ENCODE peak calls at places on chromosomes 11 and 22, in five cellular contexts. E is IMR-90, K is PC-9, T is BJ, I is upper lobe of right lung. O is an unnamed sample.

GRCh38 chr11:99370557-99371200 is 349.9 kb downstream of the CNTN5 start:
- DNase-seq in E (peak), K (no peak), T (no peak), I (no peak), O (no peak)

GRCh38 chr11:6631356-6631890 is 12.2 kb upstream of the TPP1 start:
- DNase-seq in E (no peak), K (no peak), T (no peak), I (no peak), O (no peak)

GRCh38 chr22:50197000-50197800 is 3.6 kb upstream of the SELENOO start:
- DNase-seq in E (no peak), K (no peak), T (no peak), I (no peak), O (no peak)

GRCh38 chr22:36374603-36375024 is 13.2 kb downstream of the MYH9 start:
- DNase-seq in E (peak), K (peak), T (no peak), I (no peak), O (no peak)

GRCh38 chr11:44623716-44624491 is 58.4 kb downstream of the CD82 start:
- DNase-seq in E (peak), K (no peak), T (no peak), I (peak), O (no peak)

GRCh38 chr11:32566527-32566926 is 17.1 kb upstream of the EIF3M start:
- DNase-seq in E (no peak), K (no peak), T (no peak), I (no peak), O (no peak)

GRCh38 chr11:451738-452137 is 1.7 kb downstream of the PTDSS2 start:
- DNase-seq in E (no peak), K (no peak), T (no peak), I (no peak), O (no peak)

GRCh38 chr11:103091024-103091423 is 936 bp downstream of the DCUN1D5 start:
- DNase-seq in E (peak), K (peak), T (no peak), I (no peak), O (no peak)

GRCh38 chr11:130403301-130403804 is 25.1 kb downstream of the ADAMTS8 start:
- DNase-seq in E (peak), K (peak), T (peak), I (no peak), O (peak)

GRCh38 chr22:28884754-28885375 is 1.5 kb downstream of the ZNRF3 start:
- DNase-seq in E (no peak), K (no peak), T (no peak), I (no peak), O (no peak)

GRCh38 chr11:128908391-128909246 is 17.5 kb downstream of the KCNJ5 start:
- DNase-seq in E (peak), K (peak), T (peak), I (no peak), O (no peak)

GRCh38 chr11:70568504-70569172 is 170.3 kb downstream of the CTTN start:
- DNase-seq in E (peak), K (no peak), T (no peak), I (peak), O (no peak)
- H3K4me3 ChIP-seq in E (peak), K (peak), T (peak), I (peak), O (no peak)

DNA sequence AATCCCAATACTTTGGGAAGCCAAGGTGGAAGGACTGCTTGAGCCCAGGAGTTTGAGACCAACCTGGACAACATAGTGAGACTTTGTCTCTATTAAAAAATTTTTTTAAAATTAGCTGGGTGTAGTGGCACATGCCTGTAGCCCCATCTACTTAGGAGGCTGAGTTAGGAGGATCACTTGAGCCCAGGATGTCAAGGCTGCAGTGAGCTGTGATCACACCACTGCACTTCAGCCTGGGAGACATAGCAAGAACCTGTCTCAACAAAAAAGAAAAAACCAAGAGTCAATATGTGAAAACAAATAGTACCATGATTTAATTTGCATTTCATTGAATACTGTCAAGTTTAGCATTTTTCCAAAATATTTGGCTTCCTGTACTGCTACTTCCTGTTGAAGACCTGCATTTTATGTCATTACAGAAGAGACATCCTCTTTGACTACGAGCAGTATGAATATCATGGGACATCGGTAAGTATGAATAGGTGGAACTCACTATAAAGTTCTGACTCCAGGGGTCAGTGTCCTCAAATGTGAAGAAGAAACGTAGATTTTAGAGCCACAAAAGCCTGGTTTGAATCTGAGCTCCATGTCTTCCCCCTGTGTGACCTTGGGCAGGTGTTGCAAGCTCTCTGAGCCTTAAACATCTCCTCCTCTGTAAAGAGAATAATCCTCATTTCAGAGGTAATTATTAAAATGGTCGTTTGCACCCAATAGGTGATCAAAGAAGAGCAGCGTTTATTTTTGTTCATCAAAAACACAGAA is 16.0 kb downstream of the CDC45 start:
- DNase-seq in E (peak), K (no peak), T (no peak), I (no peak), O (no peak)
- TF ChIP-seq CTCF in E (peak), K (peak), T (peak), I (peak), O (peak)

GRCh38 chr11:68709064-68709463 is 24.7 kb downstream of the GAL start:
- DNase-seq in E (no peak), K (no peak), T (no peak), I (no peak), O (no peak)

GRCh38 chr11:68707527-68707926 is 23.2 kb downstream of the GAL start:
- DNase-seq in E (no peak), K (no peak), T (no peak), I (no peak), O (no peak)

GRCh38 chr11:68714047-68714856 is 29.9 kb downstream of the GAL start:
- DNase-seq in E (no peak), K (no peak), T (no peak), I (no peak), O (no peak)

GRCh38 chr11:68711114-68711513 is 26.8 kb downstream of the GAL start:
- DNase-seq in E (no peak), K (no peak), T (no peak), I (no peak), O (no peak)

DNA sequence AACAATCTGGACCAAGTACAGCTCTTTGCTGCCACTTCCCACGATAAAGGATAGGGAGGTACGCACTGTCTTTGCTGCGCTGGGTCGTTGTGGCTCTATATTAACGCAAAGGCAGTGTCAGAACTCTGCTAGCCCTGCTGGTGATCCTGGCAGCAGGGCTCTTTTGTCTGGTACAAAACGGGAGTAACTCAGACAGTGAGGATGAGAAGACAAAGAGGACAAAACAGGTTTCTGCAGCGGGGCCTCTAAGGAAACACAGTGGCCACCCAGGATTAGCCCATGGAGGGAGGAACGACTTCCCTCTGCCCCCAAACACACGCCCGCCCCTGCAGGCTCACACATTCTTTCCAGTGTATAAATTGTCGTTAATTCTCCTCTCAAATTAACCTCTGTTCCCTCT is 26.1 kb downstream of the GAL start:
- DNase-seq in E (no peak), K (no peak), T (no peak), I (no peak), O (no peak)
- H3K4me3 ChIP-seq in E (no peak), K (no peak), T (no peak), I (no peak), O (no peak)

GRCh38 chr11:110531056-110531756 is 101.5 kb downstream of the FDX1 start:
- DNase-seq in E (peak), K (no peak), T (no peak), I (no peak), O (no peak)

GRCh38 chr11:110526323-110526722 is 96.6 kb downstream of the FDX1 start:
- DNase-seq in E (no peak), K (peak), T (no peak), I (no peak), O (peak)

GRCh38 chr11:110527146-110527545 is 97.4 kb downstream of the FDX1 start:
- DNase-seq in E (peak), K (peak), T (no peak), I (no peak), O (no peak)

GRCh38 chr11:110525883-110526282 is 96.1 kb downstream of the FDX1 start:
- DNase-seq in E (peak), K (peak), T (peak), I (no peak), O (peak)

DNA sequence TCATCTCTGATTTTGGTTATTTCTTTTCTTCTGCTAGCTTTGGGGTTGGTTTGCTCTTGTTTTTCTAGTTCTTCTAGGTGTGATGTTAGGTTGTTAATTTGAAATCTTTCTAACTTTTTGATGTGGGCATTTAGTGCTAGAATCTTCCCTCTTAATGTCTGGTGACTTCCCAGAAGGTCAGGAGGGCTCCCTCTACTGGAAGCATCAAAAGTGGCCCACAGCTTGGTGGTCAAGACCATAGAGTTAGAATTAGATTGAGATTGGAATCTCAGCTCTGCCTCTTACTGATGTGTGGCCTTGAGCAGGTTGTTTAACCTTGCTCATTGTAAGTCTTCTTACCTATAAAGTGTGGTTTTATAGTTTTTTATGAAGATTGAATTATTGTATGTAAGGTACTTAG is 99.3 kb downstream of the FDX1 start:
- DNase-seq in E (no peak), K (peak), T (no peak), I (no peak), O (no peak)
- TF ChIP-seq CTCF in E (peak), K (peak), T (peak), I (peak), O (peak)

GRCh38 chr11:61679893-61680621 is at the start of gene DAGLA:
- DNase-seq in E (peak), K (peak), T (no peak), I (peak), O (no peak)

GRCh38 chr11:61683116-61683515 is 2.9 kb downstream of the DAGLA start:
- DNase-seq in E (no peak), K (no peak), T (no peak), I (no peak), O (no peak)

GRCh38 chr11:61683961-61684869 is 4.0 kb downstream of the DAGLA start:
- DNase-seq in E (peak), K (no peak), T (no peak), I (no peak), O (no peak)

GRCh38 chr11:61680622-61681191 is 516 bp downstream of the DAGLA start:
- DNase-seq in E (no peak), K (no peak), T (no peak), I (no peak), O (no peak)

DNA sequence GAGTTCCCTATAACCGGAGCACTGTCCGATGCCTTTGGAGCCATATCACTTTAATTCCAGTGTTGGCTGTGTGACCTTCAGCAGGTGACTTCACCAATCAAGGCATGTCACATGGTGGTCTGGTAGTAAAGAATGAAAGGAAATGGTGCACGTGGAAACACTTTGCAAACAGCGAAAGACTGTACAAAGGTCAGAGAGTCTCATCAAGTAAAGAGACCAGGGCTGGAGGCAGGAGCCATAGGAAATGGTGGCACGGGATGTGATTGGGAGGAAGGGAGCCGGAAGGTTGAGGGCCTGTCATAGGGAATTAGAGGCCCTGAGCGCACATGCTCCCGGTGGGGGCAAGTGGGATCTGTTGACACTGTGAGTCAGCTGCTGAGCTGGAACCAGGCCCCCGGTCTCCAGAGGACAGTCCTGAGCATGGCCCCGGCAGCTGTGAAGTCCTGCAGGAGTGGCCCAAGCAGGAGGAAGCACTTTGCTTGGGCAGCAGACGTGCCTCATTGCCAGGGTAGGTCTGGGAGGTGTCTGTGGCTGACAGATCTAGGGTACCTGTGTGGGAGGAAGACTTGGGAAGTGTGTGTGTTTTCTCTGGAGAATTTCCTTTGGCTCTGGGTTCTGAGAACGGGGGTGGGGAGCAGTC is 2.0 kb downstream of the DAGLA start:
- DNase-seq in E (no peak), K (no peak), T (no peak), I (no peak), O (no peak)
- H3K4me3 ChIP-seq in E (no peak), K (no peak), T (no peak), I (no peak), O (no peak)

GRCh38 chr11:14041040-14041439 is 78.5 kb downstream of the SPON1 start:
- DNase-seq in E (peak), K (no peak), T (no peak), I (no peak), O (no peak)
- TF ChIP-seq CTCF in E (peak), K (no peak), T (peak), I (no peak), O (peak)

DNA sequence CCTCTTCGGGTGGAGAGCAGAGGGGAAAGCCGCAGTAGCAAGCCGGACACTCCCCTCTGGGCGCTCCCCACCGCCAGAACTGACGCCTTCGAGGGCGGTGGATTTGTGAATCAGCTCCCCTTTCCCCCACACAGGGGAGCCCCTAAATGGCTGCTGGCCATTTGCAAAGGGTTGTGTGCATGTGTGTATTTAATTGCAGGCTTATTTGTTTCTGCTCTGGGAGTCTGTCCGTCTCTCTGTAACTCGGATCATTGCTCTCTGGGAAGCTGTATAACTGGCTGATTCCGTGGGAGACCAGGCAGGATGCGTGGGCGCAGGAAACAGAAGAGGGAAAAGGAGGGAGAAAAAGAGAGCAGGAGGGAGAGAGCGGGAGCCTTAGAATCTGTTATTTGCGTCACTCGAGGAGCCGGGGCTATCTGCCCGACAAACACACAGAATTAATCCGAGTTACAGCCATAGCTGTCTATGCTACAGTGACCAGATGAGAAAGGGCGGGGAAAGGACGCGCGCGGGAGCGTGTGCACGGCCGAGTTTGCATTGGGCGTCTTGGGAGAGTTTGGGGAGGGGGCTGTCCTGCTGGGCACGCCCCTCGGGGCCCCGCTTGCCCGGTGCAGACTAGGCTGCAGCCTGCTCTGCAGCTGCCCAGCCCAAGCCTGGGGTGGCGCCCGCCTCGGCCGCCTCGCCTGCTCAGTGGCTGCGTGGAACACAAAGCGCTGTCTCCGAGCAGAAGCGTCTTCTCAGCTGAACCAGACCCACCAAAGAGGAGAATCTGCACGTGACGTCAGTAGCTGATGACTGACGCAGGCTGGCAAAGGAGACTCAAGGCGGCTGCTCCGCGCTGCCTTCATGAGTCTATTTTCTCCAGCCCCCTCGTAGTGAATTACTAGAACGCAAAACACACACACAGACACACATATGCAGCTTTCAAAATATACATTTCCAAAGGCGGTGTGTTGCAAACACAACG is 105.3 kb upstream of the HSD17B12 start:
- DNase-seq in E (peak), K (no peak), T (no peak), I (no peak), O (no peak)
- H3K4me3 ChIP-seq in E (peak), K (no peak), T (peak), I (peak), O (peak)